ENCODE peak calls at places on chromosomes 11 and 22, in ten cellular contexts. P, Q, W, K, C, N, U, F, H and R are unnamed samples.

GRCh38 chr11:122036022-122036421 is 80.0 kb downstream of the BLID start:
- DNase-seq in C (no peak), K (no peak), N (no peak), F (no peak), Q (no peak), U (no peak), W (no peak), H (peak; percentile 85), P (no peak), R (no peak)

GRCh38 chr11:116077092-116077491 is 572.9 kb upstream of the CADM1 start:
- DNase-seq in U (no peak), H (no peak), W (no peak), P (no peak), C (no peak), F (no peak), K (no peak), N (no peak), Q (no peak), R (no peak)

GRCh38 chr11:34706709-34707461 is 86.0 kb downstream of the EHF start:
- DNase-seq in U (no peak), F (no peak), N (no peak), W (no peak), Q (no peak), K (no peak), H (no peak), C (no peak), P (no peak), R (no peak)

GRCh38 chr22:38872831-38873248 is 824 bp upstream of the CBX6 start:
- DNase-seq in W (no peak), P (peak; percentile 76), H (peak; percentile 58), Q (peak; percentile 62), C (no peak), K (no peak), U (no peak), F (no peak), N (no peak), R (no peak)

GRCh38 chr11:130478881-130479280 is 30.4 kb downstream of the ADAMTS15 start:
- DNase-seq in P (no peak), U (no peak), N (no peak), H (peak; percentile 32), W (no peak), C (no peak), K (no peak), F (no peak), Q (no peak), R (no peak)

GRCh38 chr11:44007746-44008501 is 39.9 kb upstream of the ACCSL start:
- DNase-seq in N (no peak), H (no peak), P (no peak), Q (peak; percentile 3), K (no peak), W (no peak), U (no peak), C (no peak), F (no peak), R (no peak)

GRCh38 chr11:65880844-65881421 is 1.3 kb downstream of the CTSW start:
- DNase-seq in H (no peak), W (no peak), P (no peak), K (no peak), Q (no peak), U (no peak), F (no peak), C (no peak), N (no peak), R (no peak)

GRCh38 chr22:20494978-20495860 is at the start of gene KLHL22:
- DNase-seq in P (no peak), H (no peak), U (no peak), N (peak; percentile 19), Q (peak; percentile 39), K (no peak), W (no peak), F (no peak), C (peak; percentile 20), R (no peak)

GRCh38 chr22:48265000-48265625 is 1502.7 kb downstream of the TBC1D22A start:
- DNase-seq in P (no peak), C (no peak), W (no peak), F (no peak), U (no peak), H (no peak), K (no peak), N (no peak), Q (no peak), R (no peak)